ENCODE peak calls at places on chromosomes 7 and 10, in four cellular contexts. M is body of pancreas, K is tibial nerve, S is stomach. U is an unnamed sample.

GRCh38 chr7:24139996-24140395 is 144.0 kb upstream of the NPY start:
- DNase-seq in M (no peak), K (no peak), S (no peak), U (no peak)

GRCh38 chr7:86932038-86932512 is 127.4 kb downstream of the ELAPOR2 start:
- DNase-seq in M (no peak), K (peak; percentile 23), S (no peak), U (no peak)

GRCh38 chr10:86180861-86181260 is 185.7 kb downstream of the GRID1 start:
- DNase-seq in M (no peak), K (no peak), S (no peak), U (no peak)

GRCh38 chr10:5458949-5459747 is 40.2 kb downstream of the CALML5 start:
- DNase-seq in M (no peak), K (no peak), S (no peak), U (no peak)

GRCh38 chr10:55800607-55801241 is 560.3 kb downstream of the ZWINT start:
- DNase-seq in M (no peak), K (no peak), S (no peak), U (no peak)

GRCh38 chr10:115665549-115665948 is 572.4 kb downstream of the ATRNL1 start:
- DNase-seq in M (no peak), K (no peak), S (no peak), U (no peak)

GRCh38 chr10:122417667-122418066 is 36.8 kb upstream of the ARMS2 start:
- DNase-seq in M (no peak), K (no peak), S (no peak), U (no peak)

GRCh38 chr10:47027108-47027811 is 116.0 kb downstream of the PTPN20 start:
- DNase-seq in M (peak; percentile 7), K (no peak), S (peak; percentile 10), U (no peak)

GRCh38 chr10:103882285-103883007 is 27.1 kb upstream of the SH3PXD2A start:
- DNase-seq in M (no peak), K (no peak), S (no peak), U (no peak)

GRCh38 chr7:148535227-148535626 is 55.3 kb upstream of the C7orf33 start:
- DNase-seq in M (no peak), K (no peak), S (no peak), U (no peak)

GRCh38 chr7:29977926-29978652 is 11.5 kb downstream of the SCRN1 start:
- DNase-seq in M (peak; percentile 61), K (no peak), S (no peak), U (no peak)

GRCh38 chr7:155394413-155394812 is 63.5 kb upstream of the EN2 start:
- DNase-seq in M (no peak), K (no peak), S (no peak), U (no peak)

GRCh38 chr7:751826-752225 is 24.7 kb upstream of the PRKAR1B start:
- DNase-seq in M (no peak), K (no peak), S (no peak), U (no peak)

GRCh38 chr7:23530901-23531793 is 634 bp downstream of the TRA2A start:
- DNase-seq in M (no peak), K (peak; percentile 35), S (peak; percentile 48), U (peak; percentile 60)

GRCh38 chr7:47534322-47535032 is 47.4 kb downstream of the TNS3 start:
- DNase-seq in M (no peak), K (no peak), S (no peak), U (no peak)

GRCh38 chr10:89090760-89091455 is 100.3 kb downstream of the FAS start:
- DNase-seq in M (no peak), K (no peak), S (no peak), U (no peak)

GRCh38 chr7:107014381-107015023 is 30.0 kb upstream of the PRKAR2B start:
- DNase-seq in M (no peak), K (no peak), S (no peak), U (no peak)

GRCh38 chr7:2031496-2031895 is 201.2 kb downstream of the MAD1L1 start:
- DNase-seq in M (no peak), K (no peak), S (no peak), U (no peak)

GRCh38 chr7:37342665-37343471 is 105.8 kb downstream of the ELMO1 start:
- DNase-seq in M (no peak), K (no peak), S (peak; percentile 31), U (no peak)
- TF ChIP-seq POLR2A in M (no peak), K (no peak), S (no peak), U (no peak)

DNA sequence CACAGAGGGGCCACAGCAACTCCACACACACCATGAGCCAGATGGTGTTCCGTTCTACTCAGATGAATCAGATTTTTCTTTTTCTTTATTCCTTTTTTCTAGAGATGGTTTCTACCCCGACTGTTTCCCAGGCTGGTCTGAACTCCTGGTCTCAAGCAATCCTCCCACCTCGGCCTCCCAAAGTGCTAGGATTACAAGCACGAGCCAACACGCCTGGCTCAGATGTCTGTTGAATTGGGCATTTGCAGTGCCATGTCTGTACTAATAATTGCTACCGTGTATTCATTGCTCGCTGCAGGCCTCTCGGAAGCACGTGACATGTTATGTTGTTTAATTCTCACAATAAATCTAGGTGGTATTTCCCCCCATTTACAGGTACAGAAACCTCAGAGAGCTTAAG is 67.2 kb downstream of the RABGEF1 start:
- DNase-seq in M (no peak), K (no peak), S (no peak), U (no peak)
- H3K36me3 ChIP-seq in M (peaks cover 48% of the 10 kb centered on the region), K (peaks cover 29% of the 10 kb centered on the region), S (peaks cover 39% of the 10 kb centered on the region), U (no peaks in the 10 kb centered on the region)

DNA sequence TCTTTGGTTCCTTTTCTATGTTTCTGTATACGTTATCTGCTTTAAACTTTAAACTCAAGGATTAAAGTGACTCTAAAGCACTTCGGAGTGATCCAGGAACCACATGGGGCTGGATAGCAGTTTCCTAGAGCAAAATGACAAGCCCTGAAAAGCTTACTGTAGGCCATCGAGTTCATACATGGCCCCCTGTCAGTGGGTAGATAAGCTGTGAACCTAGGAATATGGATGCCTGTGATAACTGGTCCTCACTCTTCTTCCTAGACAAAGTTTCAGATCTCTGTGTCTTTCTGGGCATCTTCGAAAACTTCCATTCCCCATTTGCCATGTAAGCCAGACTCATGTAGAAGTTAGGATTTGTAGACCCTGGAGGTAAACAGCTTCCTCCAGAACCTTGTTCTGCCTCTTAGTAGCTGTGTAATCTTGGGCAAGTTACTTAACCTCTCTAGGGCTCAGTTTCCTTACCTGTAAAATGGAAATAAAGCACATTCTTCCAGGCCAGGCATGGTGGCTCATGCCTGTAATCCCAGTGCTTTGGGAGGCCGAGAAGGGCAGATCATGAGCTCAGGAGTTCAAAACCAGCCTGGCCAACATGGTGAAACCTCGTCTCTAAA is 49.3 kb upstream of the KMT2E start:
- DNase-seq in M (no peak), K (no peak), S (no peak), U (no peak)
- H3K27ac ChIP-seq in M (no peak overlapping the region), K (peak overlapping the region; percentile 60), S (no peak overlapping the region), U (no peak overlapping the region)

GRCh38 chr10:71963351-71963755 is 842 bp upstream of the CHST3 start:
- DNase-seq in M (no peak), K (peak; percentile 70), S (no peak), U (no peak)
- TF ChIP-seq POLR2A in M (no peak), K (no peak), S (no peak), U (no peak)

GRCh38 chr10:96532523-96532922 is 18.8 kb upstream of the TLL2 start:
- DNase-seq in M (peak; percentile 17), K (no peak), S (peak; percentile 46), U (peak; percentile 46)

GRCh38 chr10:96524745-96525144 is 11.0 kb upstream of the TLL2 start:
- DNase-seq in M (no peak), K (no peak), S (no peak), U (no peak)

DNA sequence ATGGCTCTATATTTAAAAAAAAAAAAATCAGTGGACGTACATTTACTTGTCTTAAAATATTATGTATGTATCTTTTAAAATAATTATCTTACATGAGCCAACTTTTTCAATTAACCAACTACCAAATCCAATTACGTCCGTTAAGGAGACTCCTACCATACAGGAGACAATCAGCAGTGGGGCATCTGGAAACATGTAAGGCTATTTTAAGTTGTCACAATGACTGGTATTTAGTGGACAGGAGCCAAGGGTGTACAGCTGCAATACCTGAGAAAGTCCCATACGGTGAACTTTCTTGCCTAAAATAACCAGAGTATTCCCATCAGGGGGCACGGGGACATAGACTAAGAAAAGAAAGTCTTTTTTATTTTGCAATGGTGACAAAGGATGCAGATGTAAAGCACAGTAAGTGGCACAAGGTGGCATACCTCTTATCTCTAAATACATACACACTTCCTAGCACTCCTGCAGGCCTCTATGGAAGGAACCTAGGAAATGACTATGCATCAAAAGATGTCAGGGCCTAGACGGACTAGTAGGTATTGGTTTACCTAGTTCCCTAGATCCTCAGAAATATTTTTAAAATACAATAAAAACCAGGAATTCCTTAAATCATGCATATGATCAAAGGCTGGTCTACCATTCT is 16.0 kb upstream of the TLL2 start:
- DNase-seq in M (no peak), K (no peak), S (no peak), U (no peak)
- H3K36me3 ChIP-seq in M (peaks cover 21% of the 10 kb centered on the region), K (peaks cover 5% of the 10 kb centered on the region), S (peaks cover 19% of the 10 kb centered on the region), U (no peaks in the 10 kb centered on the region)

DNA sequence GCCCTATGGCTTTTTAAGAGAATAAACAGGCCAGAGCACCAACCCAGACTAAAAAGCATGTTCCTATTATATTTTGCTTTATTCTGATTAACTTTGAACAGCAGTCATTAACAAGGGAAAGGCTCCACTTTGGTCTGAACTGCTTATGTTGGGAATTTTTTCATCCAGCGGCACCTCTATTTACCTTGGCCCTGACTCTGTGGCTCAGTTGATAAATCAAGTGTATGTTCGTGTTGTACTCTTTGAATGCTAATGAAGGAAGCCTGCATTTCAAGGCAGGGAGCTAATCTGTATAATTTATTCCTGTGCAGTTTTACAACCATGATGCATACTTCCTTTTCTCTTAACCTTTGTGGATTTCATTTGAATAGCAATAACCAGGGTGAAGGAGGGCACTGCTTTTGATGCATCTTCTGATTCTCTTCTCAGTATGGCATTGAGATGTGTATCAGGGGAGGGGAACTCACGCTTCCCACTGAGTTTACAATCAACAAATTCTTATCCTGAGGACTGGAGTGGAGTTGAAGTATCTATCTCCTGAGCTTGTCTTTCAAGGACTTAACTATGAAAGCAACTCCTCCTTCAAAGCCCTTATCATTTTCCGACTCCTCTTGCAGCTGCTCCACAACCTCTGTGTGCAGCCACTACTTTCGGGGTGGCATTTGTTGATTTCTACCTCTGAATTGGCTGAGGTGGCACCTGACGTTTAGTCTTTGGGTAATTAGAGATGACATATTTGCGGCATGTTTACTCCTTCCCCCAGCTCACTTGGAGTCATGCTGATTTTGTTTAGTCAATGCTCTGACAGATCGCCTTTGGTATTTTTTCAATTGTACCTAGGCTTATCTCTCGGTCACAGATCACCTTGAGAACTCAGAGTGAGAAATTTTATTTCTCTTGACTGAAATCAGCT is 275.2 kb downstream of the PHTF2 start:
- DNase-seq in M (no peak), K (no peak), S (no peak), U (no peak)
- H3K27ac ChIP-seq in M (no peak overlapping the region), K (no peak overlapping the region), S (no peak overlapping the region), U (no peak overlapping the region)